ENCODE peak calls at places on chromosomes 16 and 17, in seven cellular contexts. R is psoas muscle, D is mucosa of descending colon, N is GM23338, P is AG10803, X is fibroblast of mammary gland, Q is ovary. K is an unnamed sample.

GRCh38 chr17:38706625-38707298 is 1.7 kb downstream of the MLLT6 start:
- DNase-seq in R (no peak), D (peak; percentile 63), N (no peak), P (no peak), X (peak; percentile 18), Q (no peak), K (no peak)

GRCh38 chr17:71409712-71410111 is 711.1 kb upstream of the SOX9 start:
- DNase-seq in R (no peak), D (no peak), N (no peak), P (peak; percentile 96), X (peak; percentile 84), Q (no peak), K (peak; percentile 96)

GRCh38 chr17:31269597-31269996 is 27.4 kb downstream of the OMG start:
- DNase-seq in R (no peak), D (no peak), N (peak; percentile 79), P (peak; percentile 100), X (peak; percentile 99), Q (no peak), K (peak; percentile 83)

GRCh38 chr16:24652209-24652712 is 77.2 kb upstream of the TNRC6A start:
- DNase-seq in R (no peak), D (no peak), N (no peak), P (peak; percentile 25), X (no peak), Q (no peak), K (no peak)

GRCh38 chr17:1493291-1493980 is 950 bp upstream of the MYO1C start:
- DNase-seq in R (peak; percentile 67), D (peak; percentile 72), N (no peak), P (no peak), X (no peak), Q (no peak), K (no peak)

GRCh38 chr16:27235055-27235937 is 32.0 kb downstream of the KDM8 start:
- DNase-seq in R (peak; percentile 92), D (peak; percentile 95), N (peak; percentile 73), P (peak; percentile 91), X (peak; percentile 92), Q (peak; percentile 86), K (peak; percentile 76)

GRCh38 chr16:84735846-84736586 is 36.2 kb downstream of the USP10 start:
- DNase-seq in R (no peak), D (peak; percentile 77), N (no peak), P (no peak), X (no peak), Q (no peak), K (no peak)

GRCh38 chr16:58201163-58201562 is 3.3 kb upstream of the CSNK2A2 start:
- DNase-seq in R (no peak), D (no peak), N (peak; percentile 46), P (no peak), X (no peak), Q (no peak), K (peak; percentile 32)

GRCh38 chr17:46028969-46029565 is 30.0 kb downstream of the STH start:
- DNase-seq in R (no peak), D (no peak), N (no peak), P (no peak), X (no peak), Q (no peak), K (no peak)

GRCh38 chr17:39118674-39119419 is 32.6 kb downstream of the PLXDC1 start:
- DNase-seq in R (no peak), D (no peak), N (no peak), P (no peak), X (no peak), Q (no peak), K (no peak)

GRCh38 chr17:76002100-76002499 is 1.4 kb downstream of the CDK3 start:
- DNase-seq in R (no peak), D (no peak), N (no peak), P (no peak), X (no peak), Q (no peak), K (no peak)

GRCh38 chr16:4385789-4386451 is 14.3 kb downstream of the VASN start:
- DNase-seq in R (no peak), D (no peak), N (no peak), P (no peak), X (no peak), Q (no peak), K (no peak)

GRCh38 chr17:49851387-49852291 is 3.8 kb upstream of the TAC4 start:
- DNase-seq in R (peak; percentile 87), D (peak; percentile 67), N (peak; percentile 85), P (peak; percentile 70), X (peak; percentile 68), Q (peak; percentile 61), K (peak; percentile 33)

GRCh38 chr17:9478889-9479288 is 96.7 kb downstream of the STX8 start:
- DNase-seq in R (no peak), D (no peak), N (no peak), P (no peak), X (no peak), Q (no peak), K (no peak)

GRCh38 chr16:28491970-28492474 is at the start of gene CLN3:
- DNase-seq in R (peak; percentile 95), D (peak; percentile 96), N (peak; percentile 97), P (peak; percentile 95), X (peak; percentile 94), Q (peak; percentile 92), K (peak; percentile 92)

GRCh38 chr16:28494141-28494851 is at the start of gene APOBR:
- DNase-seq in R (no peak), D (peak; percentile 78), N (no peak), P (no peak), X (no peak), Q (peak; percentile 18), K (no peak)

GRCh38 chr16:28491080-28491969 is 549 bp downstream of the CLN3 start:
- DNase-seq in R (peak; percentile 70), D (peak; percentile 57), N (peak; percentile 64), P (peak; percentile 9), X (no peak), Q (peak; percentile 46), K (peak; percentile 39)

GRCh38 chr16:28495098-28495793 is 803 bp downstream of the APOBR start:
- DNase-seq in R (no peak), D (peak; percentile 67), N (no peak), P (no peak), X (no peak), Q (no peak), K (no peak)

GRCh38 chr16:28492511-28492910 is 637 bp upstream of the CLN3 start:
- DNase-seq in R (no peak), D (no peak), N (no peak), P (no peak), X (no peak), Q (no peak), K (no peak)
- H3K4me3 ChIP-seq in R (peak overlapping the region; percentile 100), D (no peak overlapping the region), N (peak overlapping the region; percentile 65), P (no peak overlapping the region), X (no peak overlapping the region), Q (peak overlapping the region; percentile 99), K (peak overlapping the region; percentile 99)

DNA sequence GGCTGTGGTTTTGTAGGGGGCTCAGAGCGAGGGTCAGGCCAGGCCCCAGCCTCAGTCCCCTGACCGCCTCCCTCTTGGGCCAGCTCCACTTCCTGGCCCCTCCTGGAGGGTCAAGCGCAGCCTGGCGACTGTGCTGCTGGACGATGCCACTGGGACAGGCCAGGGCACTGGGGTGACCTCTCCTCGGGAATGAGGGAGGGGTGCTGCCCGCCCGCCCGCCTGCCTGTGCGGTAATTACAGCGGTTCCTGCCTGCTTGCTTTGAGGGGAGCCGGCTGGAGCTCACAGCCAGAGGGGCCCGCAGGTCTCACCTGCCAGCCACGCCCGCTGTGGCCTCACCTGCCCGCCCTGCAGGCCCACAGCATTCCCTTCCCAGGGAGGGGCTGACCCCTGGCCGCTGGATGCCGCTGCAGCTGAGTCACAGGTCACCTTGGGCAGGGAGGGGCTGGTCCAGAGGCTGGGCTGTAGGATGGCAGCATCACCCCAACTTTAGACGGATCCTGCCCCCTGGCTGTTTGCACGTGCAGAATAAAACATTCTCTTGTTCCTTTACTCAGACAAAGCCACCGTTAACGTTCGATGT is 76.7 kb upstream of the CBX4 start:
- DNase-seq in R (peak; percentile 57), D (peak; percentile 80), N (peak; percentile 77), P (peak; percentile 22), X (peak; percentile 45), Q (no peak), K (peak; percentile 65)
- TF ChIP-seq CTCF in R (peak; percentile 12), D (no peak), N (peak; percentile 70), P (peak; percentile 44), X (peak; percentile 37), Q (no peak), K (peak; percentile 50)

DNA sequence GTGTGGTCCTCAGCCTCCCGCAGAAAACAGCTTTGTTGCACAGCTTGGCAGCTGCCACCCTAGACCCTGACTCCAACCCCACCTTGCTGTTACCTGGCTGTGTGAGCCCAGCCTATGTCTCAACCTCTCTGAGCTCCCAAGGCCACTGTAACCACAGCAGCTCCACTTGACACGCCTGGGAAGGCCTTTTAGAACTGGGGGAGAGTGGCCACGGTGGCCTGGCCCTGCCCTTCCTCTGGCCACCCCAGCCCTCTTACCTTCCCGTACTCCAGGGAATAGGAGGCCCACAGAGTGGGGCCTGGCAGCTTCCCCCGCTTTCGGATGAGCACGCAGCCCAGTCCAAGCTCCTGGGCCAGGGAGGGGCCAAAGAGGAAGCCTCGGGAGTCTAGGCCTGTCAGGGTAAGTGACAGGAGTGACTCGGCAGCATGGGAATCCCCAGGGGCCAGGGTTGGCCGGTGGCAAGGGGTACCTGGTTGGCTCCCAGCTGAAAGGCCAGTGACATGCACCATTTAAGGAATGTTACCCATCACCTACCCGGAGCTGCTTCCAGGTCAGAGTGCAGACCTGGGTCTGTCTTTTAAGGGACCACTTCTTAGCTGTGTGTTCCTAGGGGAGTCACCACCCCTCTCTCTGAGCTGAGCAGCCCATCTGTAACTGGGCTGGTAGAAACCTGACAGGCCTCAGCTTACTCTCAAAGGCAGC is 1.4 kb downstream of the APRT start:
- DNase-seq in R (peak; percentile 56), D (no peak), N (no peak), P (no peak), X (no peak), Q (no peak), K (peak; percentile 41)
- H3K4me3 ChIP-seq in R (peak overlapping the region; percentile 88), D (no peak overlapping the region), N (peak overlapping the region; percentile 93), P (peak overlapping the region; percentile 74), X (peak overlapping the region; percentile 59), Q (peak overlapping the region; percentile 65), K (peak overlapping the region; percentile 72)

GRCh38 chr16:89104930-89105571 is 11.4 kb downstream of the ACSF3 start:
- DNase-seq in R (peak; percentile 42), D (no peak), N (no peak), P (no peak), X (peak; percentile 33), Q (no peak), K (no peak)

GRCh38 chr16:89104303-89104702 is 10.7 kb downstream of the ACSF3 start:
- DNase-seq in R (no peak), D (no peak), N (no peak), P (no peak), X (no peak), Q (no peak), K (no peak)

GRCh38 chr16:89107209-89107582 is 13.5 kb downstream of the ACSF3 start:
- DNase-seq in R (no peak), D (no peak), N (no peak), P (no peak), X (no peak), Q (no peak), K (no peak)

GRCh38 chr16:89106533-89107208 is 13.0 kb downstream of the ACSF3 start:
- DNase-seq in R (no peak), D (no peak), N (no peak), P (no peak), X (no peak), Q (no peak), K (no peak)

DNA sequence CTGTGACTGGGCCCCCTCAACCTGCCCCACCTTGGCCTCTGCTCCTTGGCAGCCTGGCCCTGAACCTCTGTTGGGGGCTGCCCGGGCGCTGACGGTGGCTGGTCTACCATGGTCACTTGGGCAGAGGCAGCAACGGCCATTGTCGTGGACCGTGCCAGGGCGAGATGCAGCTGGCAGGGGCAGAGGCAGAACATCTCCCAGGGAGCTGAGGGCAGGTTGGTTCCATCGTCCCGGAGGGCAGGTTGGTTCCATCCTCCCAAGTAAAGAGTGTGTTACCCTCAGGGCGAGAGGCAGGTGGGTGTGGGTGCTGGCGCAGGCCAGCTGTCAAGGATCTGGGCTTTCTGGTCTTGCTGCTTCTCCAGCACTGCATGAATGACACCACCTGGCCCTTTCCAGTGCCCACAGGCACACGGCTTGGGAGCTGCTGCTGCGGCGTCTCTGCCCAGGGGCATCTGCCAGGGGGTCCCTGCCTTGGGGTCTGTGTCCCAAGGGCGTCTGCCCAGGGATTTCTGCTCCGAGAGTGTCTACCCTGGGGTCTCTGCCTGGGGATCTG is 12.0 kb downstream of the ACSF3 start:
- DNase-seq in R (peak; percentile 48), D (no peak), N (no peak), P (no peak), X (no peak), Q (no peak), K (peak; percentile 17)
- TF ChIP-seq CTCF in R (no peak), D (no peak), N (no peak), P (no peak), X (no peak), Q (no peak), K (no peak)